ENCODE peak calls at places on chromosomes 12 and 14, in seven cellular contexts. V is astrocyte of the cerebellum, X is fibroblast of lung, C is GM10248, Y is foreskin keratinocyte, D is lower lobe of right lung, U is brain microvascular endothelial cell. M is an unnamed sample.

GRCh38 chr12:45728625-45729232 is 777 bp upstream of the ARID2 start:
- DNase-seq in X (peak), U (peak), Y (peak), C (peak), D (peak), V (peak), M (peak)

GRCh38 chr12:45615268-45615667 is 114.2 kb upstream of the ARID2 start:
- DNase-seq in Y (peak), V (peak), D (no peak), C (no peak), U (peak), X (peak), M (peak)

GRCh38 chr14:68564236-68564825 is 228.5 kb downstream of the ZFP36L1 start:
- DNase-seq in Y (no peak), X (no peak), C (no peak), V (no peak), D (no peak), U (no peak), M (no peak)

GRCh38 chr12:88371416-88372183 is 208.7 kb downstream of the KITLG start:
- DNase-seq in D (no peak), U (peak), X (no peak), C (no peak), Y (no peak), V (no peak), M (peak)

GRCh38 chr14:31340297-31341063 is 79.9 kb downstream of the HEATR5A start:
- DNase-seq in V (no peak), Y (no peak), U (no peak), C (no peak), X (no peak), D (no peak), M (no peak)

GRCh38 chr12:54053625-54054441 is at the start of gene HOXC4:
- DNase-seq in V (no peak), Y (no peak), D (no peak), X (peak), C (peak), U (no peak), M (no peak)

GRCh38 chr12:100955139-100955538 is 160.6 kb downstream of the ANO4 start:
- DNase-seq in X (peak), U (peak), Y (no peak), D (no peak), V (peak), C (no peak), M (peak)

GRCh38 chr14:99878563-99878962 is 85.3 kb downstream of the EML1 start:
- DNase-seq in V (no peak), C (no peak), D (no peak), Y (no peak), U (no peak), X (no peak), M (no peak)

GRCh38 chr12:108191086-108191485 is 62.0 kb downstream of the WSCD2 start:
- DNase-seq in D (no peak), Y (no peak), C (no peak), X (no peak), U (no peak), V (no peak), M (no peak)

GRCh38 chr12:8734873-8735381 is 37.1 kb downstream of the RIMKLB start:
- DNase-seq in U (no peak), Y (no peak), C (no peak), V (no peak), X (peak), D (no peak), M (peak)

GRCh38 chr12:127192391-127192790 is 1074.6 kb upstream of the TMEM132C start:
- DNase-seq in D (no peak), U (no peak), Y (no peak), X (no peak), V (no peak), C (no peak), M (peak)

GRCh38 chr12:93778306-93778705 is 101.1 kb downstream of the CRADD start:
- DNase-seq in U (peak), Y (no peak), X (peak), V (no peak), D (no peak), C (no peak), M (peak)

GRCh38 chr12:45648070-45648469 is 81.4 kb upstream of the ARID2 start:
- DNase-seq in U (no peak), C (no peak), Y (no peak), V (no peak), D (no peak), X (no peak), M (no peak)

GRCh38 chr12:95073698-95074520 is 491 bp upstream of the NR2C1 start:
- DNase-seq in C (no peak), X (no peak), Y (no peak), U (no peak), V (no peak), D (peak), M (no peak)

GRCh38 chr14:101791919-101792572 is 30.5 kb downstream of the PPP2R5C start:
- DNase-seq in U (peak), V (peak), Y (no peak), C (peak), D (no peak), X (peak), M (peak)

GRCh38 chr12:79329933-79330332 is 360.8 kb downstream of the PAWR start:
- DNase-seq in X (peak), D (no peak), U (no peak), V (peak), Y (peak), C (no peak), M (no peak)

GRCh38 chr14:67908061-67908767 is 88.6 kb downstream of the RAD51B start:
- DNase-seq in Y (no peak), D (no peak), V (peak), X (peak), U (no peak), C (no peak), M (peak)

GRCh38 chr12:117158911-117159310 is 31.4 kb downstream of the FBXO21 start:
- DNase-seq in Y (no peak), X (peak), V (no peak), C (no peak), D (no peak), U (peak), M (peak)

GRCh38 chr14:30521899-30522736 is 36.8 kb upstream of the G2E3 start:
- DNase-seq in U (no peak), V (peak), Y (no peak), X (peak), C (peak), D (no peak), M (peak)

GRCh38 chr12:113580437-113580836 is 108.8 kb upstream of the LHX5 start:
- DNase-seq in V (no peak), X (no peak), Y (no peak), U (no peak), D (no peak), C (no peak), M (no peak)

GRCh38 chr12:66240106-66240820 is 51.2 kb downstream of the IRAK3 start:
- DNase-seq in Y (no peak), U (no peak), C (no peak), V (no peak), X (no peak), D (no peak), M (no peak)

GRCh38 chr12:7832059-7832696 is 40.5 kb downstream of the SLC2A14 start:
- DNase-seq in Y (peak), U (peak), X (peak), D (no peak), V (peak), C (peak), M (peak)

GRCh38 chr12:53561590-53561953 is 54.3 kb upstream of the NPFF start:
- DNase-seq in C (no peak), D (no peak), U (peak), X (peak), Y (peak), V (peak), M (peak)

GRCh38 chr12:29157486-29157946 is 8.4 kb downstream of the FAR2 start:
- DNase-seq in C (no peak), X (peak), U (peak), D (no peak), Y (no peak), V (peak), M (peak)

GRCh38 chr12:95648990-95649791 is 97.9 kb upstream of the USP44 start:
- DNase-seq in C (no peak), U (no peak), V (peak), Y (peak), X (peak), D (no peak), M (peak)

GRCh38 chr12:112349440-112349839 is 32.8 kb downstream of the HECTD4 start:
- DNase-seq in D (no peak), Y (no peak), U (no peak), C (no peak), X (no peak), V (peak), M (no peak)

GRCh38 chr12:110199360-110200123 is 75.4 kb downstream of the IFT81 start:
- DNase-seq in V (peak), Y (no peak), D (no peak), U (peak), X (peak), C (no peak), M (peak)

GRCh38 chr12:58919271-58920101 is 818 bp downstream of the LRIG3 start:
- DNase-seq in X (peak), Y (no peak), U (peak), V (no peak), C (peak), D (peak), M (peak)

GRCh38 chr12:113858828-113859386 is 107.2 kb downstream of the RBM19 start:
- DNase-seq in D (no peak), X (no peak), Y (peak), U (no peak), V (no peak), C (no peak), M (no peak)

GRCh38 chr14:42045393-42045792 is 438.7 kb downstream of the LRFN5 start:
- DNase-seq in X (peak), D (no peak), V (no peak), Y (no peak), U (no peak), C (no peak), M (no peak)

GRCh38 chr14:87996276-87996592 is 3.3 kb upstream of the GALC start:
- DNase-seq in U (no peak), Y (no peak), V (no peak), X (peak), D (no peak), C (no peak), M (peak)

GRCh38 chr12:119740835-119741234 is 72.9 kb downstream of the PRKAB1 start:
- DNase-seq in X (no peak), C (no peak), D (no peak), Y (no peak), U (no peak), V (no peak), M (no peak)

DNA sequence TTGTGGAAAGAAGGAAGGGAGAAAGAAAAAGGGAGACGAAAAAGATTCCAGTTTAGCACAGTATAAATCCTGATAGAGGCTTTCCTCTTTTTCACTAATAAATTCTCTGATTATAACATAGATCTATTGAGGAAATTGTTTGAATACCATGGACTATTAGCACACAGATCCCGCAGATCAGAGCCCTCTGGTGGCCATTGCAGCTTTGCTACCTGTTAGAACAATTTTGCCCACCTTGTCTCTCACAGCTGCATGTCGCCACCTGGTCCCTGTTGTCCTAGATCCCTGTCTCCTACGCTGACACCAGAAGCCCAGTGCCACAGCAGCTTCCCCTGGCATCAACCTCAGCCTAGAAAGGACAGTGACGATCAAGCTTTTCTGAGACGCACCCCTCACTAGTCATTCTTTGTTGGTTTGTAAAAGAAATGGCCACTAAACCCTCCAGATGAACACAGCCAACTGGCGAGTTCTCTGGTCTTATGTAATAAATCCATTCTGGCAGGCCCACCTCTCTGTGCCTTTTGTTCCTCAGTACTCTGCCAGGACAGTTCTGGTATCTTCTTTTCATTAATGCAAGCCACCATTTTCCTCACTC is 9.9 kb downstream of the GPHB5 start:
- DNase-seq in X (peak), C (peak), Y (no peak), V (no peak), D (no peak), U (peak), M (peak)
- TF ChIP-seq CTCF in X (peak), C (peak), Y (peak), V (peak), D (peak), U (peak), M (peak)

DNA sequence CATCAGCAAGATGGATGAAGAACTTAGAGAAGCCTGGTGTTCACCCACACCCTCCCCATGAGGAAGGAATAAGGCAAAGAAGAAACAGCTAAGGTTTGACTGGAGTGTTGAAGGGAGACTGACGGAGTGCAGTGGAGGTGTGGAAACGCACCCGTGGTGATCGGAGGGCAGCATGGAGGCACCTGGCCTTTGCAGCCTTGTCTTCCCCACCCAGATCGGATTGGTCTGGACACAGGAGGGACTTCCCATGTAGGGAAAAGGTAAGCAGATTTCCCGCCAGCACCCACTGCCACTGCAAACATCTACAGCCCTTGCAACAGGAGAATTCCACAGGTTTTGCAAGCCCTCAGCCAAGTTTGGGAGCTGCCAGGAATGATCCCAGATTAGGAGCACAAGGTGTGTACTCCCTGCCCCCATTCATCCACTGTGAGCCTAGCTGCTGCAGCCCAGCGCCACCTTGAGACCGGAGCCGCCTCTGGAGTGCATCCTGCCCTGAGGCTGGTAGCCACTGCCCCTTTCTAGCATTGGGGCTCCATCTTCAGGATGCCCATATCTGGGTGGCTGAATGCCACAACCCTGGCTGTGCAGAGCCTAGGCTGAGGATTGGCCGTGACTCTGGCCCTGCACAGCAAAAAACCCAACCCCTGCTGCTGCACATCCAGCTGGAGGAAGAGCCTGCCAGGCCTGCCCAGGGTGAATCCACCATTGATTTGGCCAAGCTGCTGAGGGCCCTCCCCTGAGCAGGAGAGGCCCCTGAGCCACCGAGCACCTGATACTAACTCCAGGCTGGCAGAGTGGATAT is 411.1 kb downstream of the TMEM121 start:
- DNase-seq in D (no peak), C (no peak), U (no peak), V (no peak), Y (no peak), X (no peak), M (no peak)
- TF ChIP-seq CTCF in D (no peak), C (no peak), U (no peak), V (no peak), Y (no peak), X (no peak), M (no peak)

DNA sequence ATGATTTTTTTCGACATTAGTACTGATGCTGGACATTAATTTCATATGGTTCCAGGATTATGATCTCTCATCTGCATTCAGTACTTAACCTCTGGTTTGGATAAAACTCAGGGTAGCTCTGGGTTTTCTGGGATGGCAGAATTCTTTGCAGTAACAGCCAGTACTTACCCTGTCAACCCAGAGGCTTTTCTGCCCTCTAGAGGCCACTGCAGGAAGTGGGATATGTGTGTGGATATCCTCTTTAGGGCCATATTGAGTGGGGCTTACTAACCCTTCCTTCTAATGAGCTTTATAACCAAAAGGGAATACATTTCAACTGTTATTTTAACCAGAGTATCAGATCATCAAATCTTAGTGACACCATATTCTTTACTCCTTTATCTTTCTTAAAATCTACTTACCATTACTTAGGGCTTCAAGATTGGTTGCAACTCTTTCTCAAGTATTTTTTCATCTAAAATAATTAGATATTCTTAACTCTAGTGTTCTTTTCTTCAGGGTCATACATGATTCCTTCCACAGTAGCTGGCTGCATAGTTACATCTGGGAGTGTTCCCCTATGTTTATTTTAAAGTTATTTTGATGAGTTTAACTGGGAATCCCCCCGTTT is 488.0 kb upstream of the STXBP6 start:
- DNase-seq in C (no peak), Y (no peak), D (no peak), V (no peak), U (no peak), X (no peak), M (peak)
- TF ChIP-seq CTCF in C (peak), Y (peak), D (peak), V (peak), U (peak), X (no peak), M (no peak)

GRCh38 chr12:6367065-6367968 is 8.0 kb downstream of the SCNN1A start:
- DNase-seq in Y (no peak), V (peak), X (peak), C (peak), D (peak), U (no peak), M (peak)
- TF ChIP-seq CTCF in Y (peak), V (peak), X (no peak), C (peak), D (peak), U (peak), M (peak)

GRCh38 chr12:3726455-3726854 is 26.5 kb downstream of the CRACR2A start:
- DNase-seq in X (no peak), U (no peak), C (no peak), Y (no peak), D (no peak), V (no peak), M (no peak)

GRCh38 chr12:3725267-3726115 is 27.4 kb downstream of the CRACR2A start:
- DNase-seq in D (no peak), U (no peak), Y (peak), X (no peak), V (no peak), C (no peak), M (peak)

GRCh38 chr12:3724096-3724805 is 28.7 kb downstream of the CRACR2A start:
- DNase-seq in U (no peak), V (no peak), X (no peak), Y (no peak), D (no peak), C (no peak), M (no peak)

GRCh38 chr12:3720772-3721171 is 32.1 kb downstream of the CRACR2A start:
- DNase-seq in D (no peak), Y (no peak), X (no peak), C (no peak), V (no peak), U (no peak), M (no peak)

GRCh38 chr12:3722368-3722767 is 30.5 kb downstream of the CRACR2A start:
- DNase-seq in Y (no peak), U (no peak), V (no peak), X (no peak), D (no peak), C (no peak), M (no peak)
- TF ChIP-seq CTCF in Y (no peak), U (no peak), V (no peak), X (no peak), D (no peak), C (no peak), M (no peak)

GRCh38 chr12:41051909-41052308 is 136.2 kb upstream of the PDZRN4 start:
- DNase-seq in Y (no peak), C (no peak), U (no peak), V (no peak), D (no peak), X (no peak), M (no peak)
- TF ChIP-seq CTCF in Y (no peak), C (no peak), U (no peak), V (no peak), D (no peak), X (no peak), M (no peak)

GRCh38 chr12:69585189-69586062 is at the start of gene CCT2:
- DNase-seq in U (peak), C (peak), V (peak), Y (peak), X (peak), D (peak), M (peak)

GRCh38 chr12:69580074-69580473 is 5.2 kb upstream of the CCT2 start:
- DNase-seq in X (no peak), V (no peak), Y (no peak), U (no peak), C (no peak), D (no peak), M (no peak)

GRCh38 chr12:69578283-69578682 is 7.0 kb upstream of the CCT2 start:
- DNase-seq in Y (no peak), D (no peak), V (no peak), C (no peak), X (no peak), U (no peak), M (no peak)

GRCh38 chr12:69579029-69579428 is 6.2 kb upstream of the CCT2 start:
- DNase-seq in D (no peak), X (no peak), V (no peak), Y (no peak), C (no peak), U (no peak), M (no peak)

GRCh38 chr12:69583203-69583602 is 2.1 kb upstream of the CCT2 start:
- DNase-seq in D (no peak), X (no peak), V (no peak), C (no peak), U (no peak), Y (no peak), M (no peak)
- TF ChIP-seq CTCF in D (no peak), X (no peak), V (no peak), C (no peak), U (peak), Y (peak), M (peak)

GRCh38 chr14:58887931-58888330 is 250.2 kb downstream of the DACT1 start:
- DNase-seq in U (no peak), V (no peak), D (no peak), Y (peak), C (no peak), X (peak), M (peak)

GRCh38 chr14:58878740-58879139 is 241.0 kb downstream of the DACT1 start:
- DNase-seq in X (peak), Y (no peak), V (no peak), C (no peak), U (peak), D (no peak), M (no peak)

GRCh38 chr14:58881433-58881832 is 243.7 kb downstream of the DACT1 start:
- DNase-seq in C (no peak), X (no peak), D (no peak), U (no peak), V (no peak), Y (no peak), M (no peak)

GRCh38 chr14:58882577-58883018 is 244.8 kb downstream of the DACT1 start:
- DNase-seq in Y (no peak), D (no peak), C (no peak), U (peak), X (peak), V (peak), M (peak)

DNA sequence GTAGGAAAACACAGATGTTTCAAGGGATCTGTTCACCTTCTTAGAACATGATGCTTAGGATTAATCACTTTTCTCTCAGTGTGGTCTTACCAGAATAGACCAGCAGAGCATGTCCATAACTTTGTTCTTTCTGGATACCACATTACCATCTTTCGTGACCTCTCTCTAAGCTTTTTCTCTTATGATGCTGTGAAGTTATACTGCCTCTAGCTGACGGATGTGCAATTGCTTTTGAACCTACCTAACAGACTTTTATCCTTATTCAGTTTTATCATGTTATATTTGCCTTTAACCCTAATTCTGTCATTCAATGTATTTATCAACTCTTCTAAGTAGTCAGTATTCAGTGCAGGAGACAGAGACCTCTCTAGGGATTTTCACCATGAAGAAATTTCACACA is 246.7 kb downstream of the DACT1 start:
- DNase-seq in D (no peak), C (no peak), U (no peak), V (no peak), X (no peak), Y (no peak), M (no peak)
- TF ChIP-seq CTCF in D (no peak), C (peak), U (peak), V (no peak), X (no peak), Y (peak), M (peak)

M was measured in cardiac fibroblast.